ENCODE peak calls at places on chromosomes 16 and 17, in ten cellular contexts. S is activated CD8-positive, alpha-beta memory T cell treated with anti-CD3 and anti-CD28 coated beads for 48 hours; P is Karpas-422; Y is AG08396; T is NCI-H748 treated with DMSO at 0.1 percent for 48 hours; O is endothelial cell; M is hypothalamus; X is Calu3; Q is foreskin fibroblast; D is aorta. N is an unnamed sample.

GRCh38 chr17:35947156-35947585 is 3.7 kb upstream of the LYZL6 start:
- DNase-seq in S (no peak), P (peak), Y (peak), T (peak), O (peak), M (no peak), X (peak), Q (no peak), D (no peak), N (peak)

GRCh38 chr16:46562979-46563378 is 58.2 kb downstream of the SHCBP1 start:
- DNase-seq in S (no peak), P (no peak), Y (no peak), T (no peak), O (no peak), M (no peak), X (no peak), Q (no peak), D (no peak), N (no peak)

GRCh38 chr16:82185012-82185411 is 15.0 kb upstream of the MPHOSPH6 start:
- DNase-seq in S (no peak), P (no peak), Y (no peak), T (peak), O (no peak), M (no peak), X (no peak), Q (no peak), D (no peak), N (peak)

GRCh38 chr16:87765473-87765775 is 362 bp downstream of the KLHDC4 start:
- DNase-seq in S (peak), P (peak), Y (peak), T (no peak), O (peak), M (no peak), X (peak), Q (no peak), D (no peak), N (no peak)

GRCh38 chr17:68175416-68175815 is 72.4 kb upstream of the AMZ2 start:
- DNase-seq in S (no peak), P (no peak), Y (no peak), T (no peak), O (no peak), M (no peak), X (no peak), Q (no peak), D (no peak), N (no peak)

GRCh38 chr17:44222112-44222869 is 2.8 kb upstream of the UBTF start:
- DNase-seq in S (no peak), P (peak), Y (peak), T (peak), O (peak), M (peak), X (peak), Q (peak), D (peak), N (peak)

GRCh38 chr16:50261707-50262235 is 4.6 kb upstream of the ADCY7 start:
- DNase-seq in S (no peak), P (no peak), Y (no peak), T (no peak), O (no peak), M (no peak), X (no peak), Q (no peak), D (peak), N (no peak)

GRCh38 chr17:70588003-70588402 is 418.7 kb downstream of the KCNJ2 start:
- DNase-seq in S (no peak), P (no peak), Y (no peak), T (no peak), O (no peak), M (no peak), X (no peak), Q (no peak), D (no peak), N (peak)

GRCh38 chr17:71440513-71440912 is 680.3 kb upstream of the SOX9 start:
- DNase-seq in S (no peak), P (no peak), Y (no peak), T (no peak), O (no peak), M (no peak), X (no peak), Q (no peak), D (no peak), N (no peak)

GRCh38 chr17:64275016-64275415 is 12.0 kb upstream of the TEX2 start:
- DNase-seq in S (no peak), P (no peak), Y (no peak), T (no peak), O (no peak), M (no peak), X (no peak), Q (no peak), D (no peak), N (peak)

GRCh38 chr17:1487939-1488825 is 4.3 kb downstream of the MYO1C start:
- DNase-seq in S (peak), P (peak), Y (peak), T (peak), O (peak), M (peak), X (peak), Q (peak), D (peak), N (peak)

GRCh38 chr16:58377932-58378331 is 14.3 kb upstream of the GINS3 start:
- DNase-seq in S (no peak), P (no peak), Y (peak), T (no peak), O (no peak), M (no peak), X (no peak), Q (no peak), D (no peak), N (no peak)

GRCh38 chr16:50939356-50939755 is 197.5 kb downstream of the CYLD start:
- DNase-seq in S (no peak), P (no peak), Y (no peak), T (no peak), O (no peak), M (no peak), X (no peak), Q (no peak), D (no peak), N (no peak)

GRCh38 chr16:88922114-88922825 is 54.7 kb downstream of the CBFA2T3 start:
- DNase-seq in S (no peak), P (no peak), Y (peak), T (no peak), O (no peak), M (no peak), X (peak), Q (peak), D (peak), N (peak)

GRCh38 chr16:12411521-12411920 is 392.2 kb downstream of the CPPED1 start:
- DNase-seq in S (no peak), P (no peak), Y (no peak), T (no peak), O (no peak), M (no peak), X (no peak), Q (no peak), D (no peak), N (no peak)

GRCh38 chr17:78315355-78316114 is 44.3 kb downstream of the SOCS3 start:
- DNase-seq in S (peak), P (peak), Y (peak), T (no peak), O (no peak), M (no peak), X (peak), Q (peak), D (peak), N (peak)

GRCh38 chr17:31309525-31309924 is 4.3 kb downstream of the EVI2B start:
- DNase-seq in S (no peak), P (peak), Y (no peak), T (no peak), O (no peak), M (no peak), X (no peak), Q (no peak), D (no peak), N (no peak)

GRCh38 chr17:48577330-48577945 is 712 bp downstream of the HOXB4 start:
- DNase-seq in S (no peak), P (peak), Y (no peak), T (no peak), O (no peak), M (no peak), X (no peak), Q (no peak), D (no peak), N (peak)